ENCODE peak calls at places on chromosome 1, in eight cellular contexts. O is stimulated activated CD4-positive, alpha-beta T cell treated with anti-CD3 and anti-CD28 coated beads, Interleukin-12 subunit alpha, Interleukin-12 subunit beta, amount 100 ng/mL, for 24 hours; U is EL; G is IMR-90; A is GM04504; C is Calu3; S is NCI-H748 treated with DMSO at 0.1 percent for 48 hours; Y is A549. I is an unnamed sample.

GRCh38 chr1:93708734-93709481 is 27.3 kb upstream of the BCAR3 start:
- DNase-seq in O (no peak), U (peak), G (peak), A (no peak), C (no peak), S (no peak), Y (no peak), I (peak)

GRCh38 chr1:115837762-115838421 is 3.0 kb downstream of the NHLH2 start:
- DNase-seq in O (no peak), U (no peak), G (no peak), A (no peak), C (peak), S (no peak), Y (no peak), I (no peak)

GRCh38 chr1:53549781-53550180 is 90.6 kb downstream of the DMRTB1 start:
- DNase-seq in O (no peak), U (no peak), G (no peak), A (no peak), C (no peak), S (no peak), Y (no peak), I (no peak)

GRCh38 chr1:92476071-92476607 is 10.6 kb downstream of the GFI1 start:
- DNase-seq in O (peak), U (no peak), G (no peak), A (no peak), C (no peak), S (no peak), Y (no peak), I (no peak)

GRCh38 chr1:52842643-52843310 is at the start of gene ZYG11A:
- DNase-seq in O (peak), U (peak), G (peak), A (peak), C (peak), S (peak), Y (peak), I (peak)

GRCh38 chr1:241356519-241357365 is at the start of gene RGS7:
- DNase-seq in O (no peak), U (peak), G (peak), A (no peak), C (peak), S (peak), Y (peak), I (peak)

GRCh38 chr1:4603317-4604110 is 50.9 kb upstream of the AJAP1 start:
- DNase-seq in O (no peak), U (no peak), G (no peak), A (no peak), C (no peak), S (no peak), Y (peak), I (no peak)

GRCh38 chr1:151820940-151821339 is 10.7 kb downstream of the RORC start:
- DNase-seq in O (no peak), U (no peak), G (no peak), A (no peak), C (no peak), S (no peak), Y (no peak), I (no peak)

GRCh38 chr1:45266151-45266801 is 59.9 kb upstream of the ZSWIM5 start:
- DNase-seq in O (no peak), U (peak), G (peak), A (no peak), C (peak), S (no peak), Y (no peak), I (peak)

I was measured in fibroblast of mammary gland.